ENCODE peak calls at places on chromosomes 2 and 18, in ten cellular contexts. M, U, Q, B, L, C, I, S, X and G are unnamed samples.

GRCh38 chr18:62963522-62963921 is 248.2 kb downstream of the PHLPP1 start:
- DNase-seq in X (no peak), M (no peak), I (no peak), U (no peak), B (no peak), S (no peak), L (no peak), Q (no peak), C (no peak), G (no peak)

GRCh38 chr18:13613591-13614317 is 112.6 kb downstream of the FAM210A start:
- DNase-seq in X (no peak), U (no peak), I (no peak), L (no peak), C (no peak), B (no peak), Q (no peak), M (no peak), S (no peak), G (no peak)

GRCh38 chr2:23434721-23435121 is 49.7 kb downstream of the KLHL29 start:
- DNase-seq in L (no peak), C (peak), M (no peak), Q (no peak), S (peak), I (no peak), B (peak), U (peak), X (no peak), G (peak)

GRCh38 chr2:4354678-4355077 is 651.3 kb downstream of the DCDC2C start:
- DNase-seq in L (peak), Q (no peak), C (no peak), I (peak), U (peak), X (no peak), B (peak), M (no peak), S (no peak), G (no peak)

GRCh38 chr2:13770279-13770678 is 862.2 kb upstream of the LRATD1 start:
- DNase-seq in Q (no peak), X (no peak), U (no peak), S (no peak), M (no peak), C (no peak), L (no peak), B (no peak), I (no peak), G (no peak)

GRCh38 chr2:22930781-22931180 is 454.2 kb upstream of the KLHL29 start:
- DNase-seq in X (no peak), S (no peak), M (no peak), I (no peak), C (no peak), Q (no peak), U (no peak), B (no peak), L (no peak), G (no peak)

GRCh38 chr18:59697236-59697932 is at the start of gene CCBE1:
- DNase-seq in M (peak), L (peak), B (peak), C (peak), U (peak), S (peak), I (peak), X (peak), Q (peak), G (peak)

GRCh38 chr2:150729495-150729955 is 242.1 kb upstream of the RND3 start:
- DNase-seq in C (peak), U (peak), M (no peak), I (no peak), X (no peak), Q (no peak), L (no peak), B (no peak), S (no peak), G (peak)

GRCh38 chr2:212777020-212777491 is 238.5 kb upstream of the ERBB4 start:
- DNase-seq in Q (peak), I (no peak), M (no peak), B (peak), C (peak), L (peak), X (no peak), S (no peak), U (peak), G (peak)

GRCh38 chr18:2881490-2882195 is 34.8 kb downstream of the EMILIN2 start:
- DNase-seq in X (peak), U (peak), B (no peak), I (no peak), L (peak), Q (peak), C (peak), S (no peak), M (no peak), G (peak)

GRCh38 chr2:65443509-65444200 is 11.3 kb upstream of the SPRED2 start:
- DNase-seq in X (no peak), I (no peak), Q (peak), U (no peak), B (no peak), L (peak), S (no peak), C (peak), M (no peak), G (no peak)

GRCh38 chr2:102618452-102619413 is 620 bp upstream of the SLC9A2 start:
- DNase-seq in I (peak), U (no peak), M (no peak), C (peak), L (peak), S (peak), Q (peak), X (no peak), B (peak), G (no peak)

GRCh38 chr2:27314709-27315108 is 6.5 kb upstream of the UCN start:
- DNase-seq in S (no peak), M (no peak), I (no peak), B (no peak), Q (no peak), X (no peak), U (no peak), C (no peak), L (no peak), G (no peak)

GRCh38 chr2:207341816-207342215 is 176.1 kb upstream of the KLF7 start:
- DNase-seq in B (peak), S (no peak), L (peak), I (peak), M (no peak), C (no peak), U (no peak), Q (no peak), X (no peak), G (no peak)

GRCh38 chr2:34305587-34305986 is 706.5 kb upstream of the FAM98A start:
- DNase-seq in I (no peak), L (no peak), U (no peak), Q (no peak), X (no peak), B (peak), S (no peak), M (no peak), C (no peak), G (no peak)

GRCh38 chr2:216023055-216023648 is 9.8 kb upstream of the MREG start:
- DNase-seq in U (peak), X (no peak), I (peak), S (peak), L (peak), M (peak), C (peak), B (peak), Q (peak), G (peak)

GRCh38 chr2:16241166-16242160 is 301.1 kb downstream of the MYCN start:
- DNase-seq in L (no peak), S (no peak), C (no peak), Q (no peak), M (no peak), X (no peak), B (no peak), I (peak), U (no peak), G (no peak)

GRCh38 chr2:176830362-176830761 is 382.2 kb upstream of the HNRNPA3 start:
- DNase-seq in I (peak), X (no peak), S (no peak), C (peak), U (no peak), B (peak), Q (no peak), M (no peak), L (no peak), G (no peak)

GRCh38 chr2:202387608-202388342 is 11.6 kb downstream of the BMPR2 start:
- DNase-seq in Q (no peak), C (peak), M (no peak), B (no peak), L (peak), X (no peak), S (no peak), U (no peak), I (no peak), G (no peak)

GRCh38 chr2:238287702-238288649 is at the start of gene PER2:
- DNase-seq in X (peak), B (peak), Q (peak), U (peak), M (no peak), L (peak), C (peak), I (peak), S (peak), G (peak)

GRCh38 chr2:189601043-189601442 is 20.5 kb upstream of the SLC40A1 start:
- DNase-seq in I (no peak), C (peak), X (no peak), L (peak), Q (no peak), B (peak), U (peak), S (no peak), M (no peak), G (peak)

GRCh38 chr18:809985-810642 is 1.9 kb downstream of the YES1 start:
- DNase-seq in X (no peak), S (no peak), I (no peak), B (no peak), L (peak), Q (peak), C (no peak), U (no peak), M (no peak), G (no peak)

GRCh38 chr18:37107748-37108522 is 279.0 kb downstream of the KIAA1328 start:
- DNase-seq in Q (no peak), C (no peak), M (no peak), X (no peak), I (no peak), S (no peak), U (no peak), B (no peak), L (no peak), G (no peak)

GRCh38 chr2:151931030-151931611 is 102.9 kb upstream of the ARL5A start:
- DNase-seq in L (no peak), U (peak), B (no peak), M (no peak), X (no peak), C (no peak), S (no peak), I (no peak), Q (no peak), G (peak)

GRCh38 chr2:70903171-70903570 is 32.5 kb upstream of the ATP6V1B1 start:
- DNase-seq in I (no peak), X (no peak), L (no peak), U (no peak), Q (no peak), B (no peak), C (no peak), S (no peak), M (no peak), G (no peak)

GRCh38 chr2:150403457-150403856 is 84.0 kb downstream of the RND3 start:
- DNase-seq in U (no peak), I (no peak), X (no peak), C (no peak), B (no peak), L (no peak), S (no peak), M (no peak), Q (no peak), G (no peak)

GRCh38 chr2:67379048-67379447 is 18.1 kb upstream of the ETAA1 start:
- DNase-seq in M (no peak), L (no peak), I (no peak), S (no peak), X (no peak), C (no peak), U (no peak), Q (no peak), B (no peak), G (no peak)

GRCh38 chr18:37322497-37323035 is 243.0 kb downstream of the CELF4 start:
- DNase-seq in S (peak), B (peak), M (no peak), U (peak), I (peak), C (peak), X (peak), L (peak), Q (peak), G (peak)

GRCh38 chr2:194962254-194962653 is 694.8 kb upstream of the SLC39A10 start:
- DNase-seq in B (no peak), C (no peak), I (no peak), M (no peak), Q (no peak), S (no peak), L (no peak), U (no peak), X (no peak), G (no peak)

GRCh38 chr2:181106789-181107418 is 126.5 kb downstream of the UBE2E3 start:
- DNase-seq in Q (peak), X (no peak), U (peak), I (no peak), C (peak), M (no peak), S (no peak), L (peak), B (peak), G (peak)

GRCh38 chr2:233068762-233069418 is 8.7 kb downstream of the INPP5D start:
- DNase-seq in S (peak), L (no peak), U (no peak), M (no peak), B (no peak), X (no peak), Q (no peak), C (no peak), I (peak), G (no peak)

GRCh38 chr18:54776282-54776977 is 51.8 kb upstream of the RAB27B start:
- DNase-seq in I (no peak), U (peak), X (no peak), C (peak), L (peak), M (no peak), S (no peak), B (no peak), Q (peak), G (peak)

GRCh38 chr2:58065248-58065647 is 18.6 kb downstream of the VRK2 start:
- DNase-seq in I (no peak), Q (no peak), S (no peak), M (no peak), L (no peak), B (no peak), X (no peak), C (peak), U (no peak), G (no peak)

GRCh38 chr2:31384771-31385276 is 29.7 kb downstream of the XDH start:
- DNase-seq in M (no peak), C (peak), I (no peak), S (no peak), U (peak), Q (peak), L (peak), B (peak), X (no peak), G (peak)

GRCh38 chr2:110727923-110728322 is 4.5 kb upstream of the ACOXL start:
- DNase-seq in I (no peak), M (no peak), Q (no peak), B (no peak), X (no peak), C (no peak), U (no peak), S (no peak), L (no peak), G (no peak)

GRCh38 chr2:110729106-110729505 is 3.3 kb upstream of the ACOXL start:
- DNase-seq in C (no peak), B (peak), U (no peak), I (peak), S (no peak), X (no peak), L (no peak), Q (no peak), M (no peak), G (no peak)

GRCh38 chr2:110731064-110731463 is 1.3 kb upstream of the ACOXL start:
- DNase-seq in U (no peak), M (no peak), X (no peak), Q (no peak), C (no peak), S (no peak), I (no peak), B (no peak), L (no peak), G (peak)

GRCh38 chr2:110735366-110735765 is 3.0 kb downstream of the ACOXL start:
- DNase-seq in S (no peak), L (no peak), M (no peak), B (no peak), C (no peak), I (peak), X (no peak), Q (no peak), U (no peak), G (peak)

DNA sequence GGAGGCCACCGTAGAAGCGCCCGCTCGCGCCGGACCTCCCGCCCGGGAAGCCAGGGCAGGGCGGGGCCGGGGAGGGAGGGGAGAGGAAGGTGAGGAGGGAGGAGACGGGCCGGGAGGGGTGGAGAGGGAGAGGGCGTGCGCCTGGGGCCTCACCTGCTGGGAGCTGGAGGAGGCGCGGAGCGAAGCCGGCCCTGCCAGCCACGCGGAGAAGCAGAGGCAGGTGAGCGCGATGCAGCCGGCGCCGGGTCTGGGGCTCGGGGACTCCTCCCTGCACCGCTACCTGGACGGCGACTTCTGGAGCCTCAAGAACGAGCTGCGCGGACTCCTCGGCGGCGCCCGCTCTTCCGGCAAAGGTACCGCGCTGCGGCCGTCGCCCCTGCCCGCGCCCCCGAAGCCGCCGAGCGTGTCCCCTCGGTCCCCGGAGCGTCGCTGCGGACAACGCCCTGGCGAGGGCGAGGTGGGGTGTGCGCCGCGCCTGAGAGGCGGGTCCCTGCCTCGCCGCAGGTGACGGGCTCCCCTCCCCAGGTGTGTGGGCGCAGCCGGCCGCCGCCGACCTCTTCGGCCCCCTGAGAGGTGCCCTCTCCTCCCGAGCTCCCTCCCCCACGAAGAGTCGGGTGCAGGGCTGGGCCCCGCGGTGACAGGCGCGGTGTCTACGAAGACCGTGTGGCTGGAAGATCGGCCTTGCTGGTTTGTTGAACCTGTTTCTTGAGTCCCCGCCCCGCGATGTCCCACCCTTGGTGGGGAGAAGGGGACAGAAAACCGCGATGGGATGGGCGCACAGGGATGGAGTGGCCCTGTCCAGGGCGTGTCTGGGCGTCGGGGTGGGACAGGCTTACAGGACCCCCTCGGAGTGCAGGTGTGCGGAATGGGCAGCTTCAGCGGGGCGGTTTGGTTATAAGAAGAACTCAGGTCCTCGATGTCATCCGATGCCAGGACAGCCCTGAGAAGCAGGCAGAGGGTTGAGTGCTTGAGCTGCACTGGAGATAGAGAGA is at the start of gene ACOXL:
- DNase-seq in X (no peak), U (peak), S (peak), Q (no peak), M (no peak), L (no peak), B (peak), I (peak), C (no peak), G (peak)
- H3K4me3 ChIP-seq in X (no peak), U (no peak), S (peak), Q (no peak), M (peak), L (no peak), B (peak), I (peak), C (no peak), G (peak)

GRCh38 chr18:23504720-23505119 is 1.4 kb downstream of the RMC1 start:
- DNase-seq in U (no peak), X (no peak), L (no peak), M (no peak), Q (no peak), S (no peak), I (no peak), C (no peak), B (no peak), G (no peak)
- H3K4me3 ChIP-seq in U (peak), X (no peak), L (no peak), M (peak), Q (no peak), S (peak), I (peak), C (peak), B (no peak), G (no peak)

DNA sequence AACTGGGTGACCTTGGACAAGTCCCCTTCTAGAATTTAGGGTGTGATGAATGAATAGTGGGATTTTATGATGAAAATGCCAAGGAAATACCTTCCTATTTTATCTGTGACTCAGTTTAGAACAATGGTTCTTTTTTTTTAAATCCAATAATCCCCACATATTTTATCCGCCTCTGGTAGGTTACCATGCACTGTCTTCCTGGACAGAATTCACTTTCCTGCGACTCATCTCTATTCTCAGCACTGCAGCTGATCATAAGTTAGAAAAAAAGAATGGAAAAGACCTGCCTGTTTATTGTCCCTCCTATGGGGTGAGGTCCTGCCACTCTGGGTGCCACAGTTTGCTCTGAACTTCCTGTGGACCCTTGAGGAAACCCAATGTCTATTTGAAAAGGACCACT is 73.1 kb downstream of the IRS1 start:
- DNase-seq in I (no peak), X (no peak), U (peak), C (peak), M (no peak), S (no peak), B (no peak), Q (no peak), L (no peak), G (peak)
- H3K4me3 ChIP-seq in I (no peak), X (no peak), U (no peak), C (peak), M (no peak), S (peak), B (no peak), Q (no peak), L (no peak), G (no peak)

GRCh38 chr2:239442192-239442591 is 41.4 kb upstream of the HDAC4 start:
- DNase-seq in M (no peak), C (no peak), B (no peak), S (no peak), X (no peak), U (no peak), I (no peak), Q (no peak), L (no peak), G (no peak)

GRCh38 chr2:239441724-239442123 is 40.9 kb upstream of the HDAC4 start:
- DNase-seq in C (no peak), Q (no peak), B (no peak), U (no peak), L (no peak), X (no peak), I (no peak), M (no peak), S (no peak), G (no peak)

GRCh38 chr2:239439383-239440315 is 38.8 kb upstream of the HDAC4 start:
- DNase-seq in B (no peak), M (no peak), L (no peak), S (no peak), X (no peak), I (no peak), C (no peak), U (no peak), Q (no peak), G (no peak)

GRCh38 chr2:239440511-239440959 is 39.7 kb upstream of the HDAC4 start:
- DNase-seq in L (no peak), B (peak), S (no peak), M (no peak), C (peak), X (no peak), Q (peak), U (no peak), I (peak), G (no peak)

DNA sequence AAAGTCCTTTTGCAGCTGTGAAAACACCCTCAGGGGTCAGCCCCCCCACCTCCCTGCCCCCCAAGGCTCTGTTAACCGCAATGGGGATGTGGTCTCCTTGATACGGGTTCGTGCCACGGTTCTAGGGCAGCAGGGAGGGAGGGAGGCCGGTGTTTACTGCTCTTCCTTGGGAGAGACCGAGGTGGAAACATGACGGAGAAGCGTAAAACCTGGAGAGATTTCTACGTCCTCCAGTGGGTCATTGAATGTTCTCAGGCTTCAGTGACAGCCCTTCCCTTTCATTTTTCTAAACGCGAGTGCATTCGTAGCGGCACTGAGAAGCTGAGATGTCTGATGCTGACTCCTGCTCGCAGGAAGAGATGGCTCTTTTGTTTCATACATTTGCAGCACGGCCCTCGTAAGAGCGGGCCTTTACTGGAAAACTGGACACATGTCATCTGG is 40.5 kb upstream of the HDAC4 start:
- DNase-seq in S (no peak), Q (peak), B (no peak), I (no peak), X (no peak), M (no peak), L (no peak), C (no peak), U (no peak), G (no peak)
- H3K4me3 ChIP-seq in S (no peak), Q (peak), B (no peak), I (no peak), X (no peak), M (peak), L (no peak), C (no peak), U (no peak), G (no peak)

GRCh38 chr2:9375857-9376428 is 47.4 kb downstream of the ITGB1BP1 start:
- DNase-seq in S (no peak), X (no peak), U (no peak), B (no peak), C (no peak), Q (no peak), I (no peak), M (no peak), L (no peak), G (no peak)
- H3K4me3 ChIP-seq in S (no peak), X (no peak), U (no peak), B (no peak), C (no peak), Q (no peak), I (no peak), M (no peak), L (no peak), G (no peak)